ENCODE peak calls at places on chromosomes 5 and 9, in nine cellular contexts. U is ovary; N is tibial nerve; A is CD8-positive, alpha-beta T cell; V is cardiac muscle cell; M is endothelial cell of umbilical vein; B is heart left ventricle; K is neural progenitor cell; S is astrocyte. F is an unnamed sample. For H3K9me3, the result is how much of the 10 kb centered on the place peaks cover.

GRCh38 chr5:142110046-142110531 is 1.5 kb downstream of the NDFIP1 start:
- DNase-seq in N (peak), S (peak), K (no peak), A (no peak), M (peak), B (no peak), U (no peak), V (no peak), F (peak)

GRCh38 chr5:84487963-84488362 is 103.3 kb upstream of the EDIL3 start:
- DNase-seq in N (peak), U (no peak), K (no peak), S (peak), B (peak), V (no peak), M (no peak), A (no peak), F (peak)

GRCh38 chr9:116897181-116897580 is 210.1 kb downstream of the TRIM32 start:
- DNase-seq in N (no peak), B (no peak), A (no peak), V (no peak), S (no peak), U (no peak), M (no peak), K (no peak), F (no peak)

GRCh38 chr9:5586391-5586802 is 42.5 kb upstream of the RIC1 start:
- DNase-seq in S (peak), K (no peak), A (no peak), N (no peak), B (no peak), M (no peak), V (no peak), U (no peak), F (no peak)

GRCh38 chr9:98641675-98642074 is 67.1 kb downstream of the GABBR2 start:
- DNase-seq in S (no peak), K (no peak), V (no peak), B (no peak), U (no peak), N (no peak), A (no peak), M (no peak), F (no peak)

GRCh38 chr5:138597660-138598400 is 22.6 kb upstream of the HSPA9 start:
- DNase-seq in K (no peak), N (no peak), M (no peak), V (no peak), A (no peak), U (no peak), S (no peak), B (no peak), F (no peak)

GRCh38 chr5:6359941-6360683 is 18.2 kb downstream of the MED10 start:
- DNase-seq in N (no peak), S (no peak), U (no peak), M (no peak), V (no peak), K (no peak), A (no peak), B (no peak), F (no peak)

GRCh38 chr9:111622626-111623025 is 8.5 kb upstream of the DNAJC25 start:
- DNase-seq in S (peak), B (no peak), K (no peak), A (no peak), U (no peak), N (peak), V (no peak), M (no peak), F (no peak)

GRCh38 chr9:114845373-114845772 is 39.5 kb upstream of the TNFSF15 start:
- DNase-seq in B (no peak), N (no peak), K (no peak), S (no peak), A (no peak), U (no peak), M (no peak), V (no peak), F (no peak)

GRCh38 chr5:36279054-36279698 is 22.5 kb downstream of the RANBP3L start:
- DNase-seq in S (peak), K (no peak), B (no peak), N (no peak), A (no peak), M (no peak), V (no peak), U (no peak), F (no peak)

GRCh38 chr5:74673011-74673790 is 11.8 kb upstream of the HEXB start:
- DNase-seq in M (peak), N (peak), U (no peak), S (no peak), A (no peak), B (no peak), V (peak), K (peak), F (no peak)

GRCh38 chr9:14210428-14210827 is 103.5 kb downstream of the NFIB start:
- DNase-seq in M (no peak), B (no peak), V (no peak), S (no peak), U (no peak), A (no peak), K (no peak), N (no peak), F (no peak)

GRCh38 chr5:40988761-40989510 is 79.6 kb downstream of the C7 start:
- DNase-seq in M (no peak), B (no peak), N (no peak), K (no peak), A (no peak), S (no peak), V (no peak), U (no peak), F (no peak)

GRCh38 chr9:38091310-38092199 is 22.5 kb upstream of the SHB start:
- DNase-seq in U (no peak), B (no peak), N (no peak), A (no peak), K (no peak), S (no peak), M (no peak), V (no peak), F (no peak)

GRCh38 chr9:22395585-22396205 is 50.9 kb upstream of the DMRTA1 start:
- DNase-seq in M (no peak), B (no peak), U (no peak), A (no peak), N (no peak), S (peak), K (no peak), V (no peak), F (no peak)

GRCh38 chr5:180069589-180070247 is 1.8 kb downstream of the RNF130 start:
- DNase-seq in N (peak), S (peak), K (peak), V (no peak), B (peak), M (no peak), A (no peak), U (no peak), F (no peak)

GRCh38 chr9:130701059-130702022 is 7.8 kb downstream of the EXOSC2 start:
- DNase-seq in K (peak), B (peak), S (peak), V (peak), N (peak), U (peak), M (peak), A (peak), F (peak)

GRCh38 chr9:14415947-14416346 is 102.0 kb upstream of the NFIB start:
- DNase-seq in N (no peak), M (no peak), V (no peak), A (no peak), U (no peak), S (peak), K (no peak), B (no peak), F (no peak)

GRCh38 chr9:108217601-108218190 is 638.1 kb downstream of the ACTL7B start:
- DNase-seq in K (no peak), U (no peak), B (no peak), S (peak), N (no peak), A (no peak), M (no peak), V (no peak), F (no peak)

GRCh38 chr9:92659601-92660000 is 10.3 kb downstream of the IPPK start:
- DNase-seq in A (no peak), B (no peak), N (no peak), M (no peak), V (peak), U (peak), S (no peak), K (peak), F (peak)

GRCh38 chr5:10601246-10602030 is 37.6 kb downstream of the ANKRD33B start:
- DNase-seq in U (peak), K (no peak), M (peak), A (no peak), B (peak), V (peak), S (peak), N (peak), F (peak)

GRCh38 chr5:103260951-103261350 is 2.4 kb downstream of the MACIR start:
- DNase-seq in M (no peak), B (no peak), A (no peak), U (no peak), V (no peak), N (no peak), K (no peak), S (no peak), F (no peak)

GRCh38 chr5:77356740-77357139 is 135.4 kb downstream of the WDR41 start:
- DNase-seq in A (no peak), S (peak), N (no peak), M (no peak), U (no peak), K (no peak), B (no peak), V (no peak), F (no peak)

GRCh38 chr5:144004146-144004545 is 166.3 kb downstream of the YIPF5 start:
- DNase-seq in S (peak), U (no peak), K (no peak), B (no peak), A (no peak), M (no peak), V (no peak), N (no peak), F (no peak)

GRCh38 chr9:132794730-132795380 is 83.2 kb downstream of the AK8 start:
- DNase-seq in B (no peak), K (no peak), U (no peak), M (no peak), A (no peak), N (peak), V (no peak), S (no peak), F (no peak)

GRCh38 chr5:37606632-37607248 is 227.6 kb downstream of the WDR70 start:
- DNase-seq in N (no peak), U (no peak), M (no peak), V (no peak), K (no peak), S (no peak), B (no peak), A (no peak), F (no peak)

GRCh38 chr5:30392897-30393296 is 800.6 kb upstream of the CDH6 start:
- DNase-seq in B (no peak), K (no peak), V (no peak), M (no peak), S (no peak), A (no peak), U (no peak), N (no peak), F (no peak)

GRCh38 chr9:87370003-87370685 is 127.5 kb upstream of the DAPK1 start:
- DNase-seq in K (no peak), V (no peak), U (no peak), N (no peak), B (no peak), A (no peak), M (no peak), S (peak), F (no peak)

GRCh38 chr9:22105005-22105722 is 96.1 kb upstream of the CDKN2B start:
- DNase-seq in A (no peak), N (no peak), K (no peak), M (no peak), V (no peak), U (no peak), S (no peak), B (no peak), F (no peak)

GRCh38 chr9:134406366-134407122 is 80.3 kb downstream of the RXRA start:
- DNase-seq in M (no peak), B (no peak), N (no peak), U (no peak), A (no peak), V (no peak), K (no peak), S (no peak), F (peak)

GRCh38 chr5:119273391-119273839 is 82.4 kb upstream of the TNFAIP8 start:
- DNase-seq in M (peak), K (no peak), N (no peak), V (no peak), A (no peak), U (no peak), S (no peak), B (no peak), F (peak)

GRCh38 chr5:55816342-55816741 is 34.8 kb upstream of the IL31RA start:
- DNase-seq in N (no peak), K (no peak), S (peak), V (no peak), B (no peak), M (no peak), U (no peak), A (no peak), F (no peak)

GRCh38 chr5:143119881-143120341 is 283.6 kb downstream of the NR3C1 start:
- DNase-seq in V (no peak), B (no peak), S (no peak), U (no peak), A (no peak), M (no peak), N (no peak), K (no peak), F (no peak)

GRCh38 chr5:115816226-115817042 is at the start of gene CDO1:
- DNase-seq in U (peak), A (no peak), B (peak), S (peak), V (peak), K (peak), M (peak), N (peak), F (peak)

GRCh38 chr5:37005946-37006540 is 129.5 kb downstream of the NIPBL start:
- DNase-seq in S (peak), K (no peak), A (no peak), V (peak), N (no peak), B (no peak), M (peak), U (no peak), F (no peak)

GRCh38 chr9:131747352-131747751 is 7.5 kb upstream of the RAPGEF1 start:
- DNase-seq in N (no peak), U (no peak), K (peak), S (peak), B (no peak), M (peak), V (peak), A (no peak), F (no peak)

GRCh38 chr9:128893354-128893753 is 11.4 kb downstream of the LRRC8A start:
- DNase-seq in V (no peak), B (no peak), N (no peak), K (no peak), S (no peak), U (no peak), A (no peak), M (no peak), F (no peak)

GRCh38 chr5:105101597-105101996 is 1539.0 kb upstream of the NUDT12 start:
- DNase-seq in M (no peak), V (no peak), S (peak), A (no peak), B (no peak), U (no peak), K (no peak), N (no peak), F (no peak)

GRCh38 chr9:91809581-91810285 is 140.3 kb downstream of the ROR2 start:
- DNase-seq in M (no peak), S (peak), V (no peak), B (no peak), K (no peak), U (no peak), N (no peak), A (no peak), F (no peak)

GRCh38 chr5:176646049-176646706 is 1.1 kb upstream of the TSPAN17 start:
- DNase-seq in M (no peak), B (no peak), N (no peak), V (no peak), S (no peak), A (no peak), U (no peak), K (no peak), F (no peak)
- H3K4me3 ChIP-seq in M (no peak), B (peak), N (no peak), V (no peak), S (no peak), A (peak), U (no peak), K (no peak), F (no peak)

GRCh38 chr5:131928957-131929356 is 16.5 kb downstream of the MEIKIN start:
- DNase-seq in K (no peak), M (no peak), N (no peak), S (no peak), B (no peak), A (no peak), V (no peak), U (no peak), F (no peak)

GRCh38 chr5:131926168-131926567 is 19.3 kb downstream of the MEIKIN start:
- DNase-seq in N (no peak), K (no peak), M (no peak), S (no peak), B (no peak), V (no peak), A (no peak), U (no peak), F (no peak)
- H3K9me3 ChIP-seq in N (under half), K (under half), M (under half), S (under half), B (under half), V (under half), A (under half), U (under half), F (under half)

GRCh38 chr5:33041586-33041985 is 330.5 kb downstream of the NPR3 start:
- DNase-seq in A (no peak), N (no peak), S (no peak), V (no peak), K (no peak), M (no peak), B (no peak), U (no peak), F (no peak)
- H3K4me3 ChIP-seq in A (no peak), N (no peak), S (no peak), V (no peak), K (no peak), M (no peak), B (no peak), U (no peak), F (no peak)

GRCh38 chr5:170342153-170342552 is 44.6 kb upstream of the LCP2 start:
- DNase-seq in N (no peak), U (no peak), B (no peak), K (no peak), V (no peak), M (no peak), A (no peak), S (no peak), F (no peak)
- H3K9me3 ChIP-seq in N (under half), U (under half), B (under half), K (under half), V (under half), M (under half), A (under half), S (under half), F (under half)

GRCh38 chr5:4208996-4209395 is 613.4 kb downstream of the IRX1 start:
- DNase-seq in N (no peak), A (no peak), U (no peak), V (no peak), S (no peak), B (no peak), K (no peak), M (no peak), F (no peak)
- H3K4me3 ChIP-seq in N (no peak), A (no peak), U (no peak), V (no peak), S (no peak), B (no peak), K (no peak), M (no peak), F (no peak)

GRCh38 chr5:45623855-45624254 is 72.3 kb downstream of the HCN1 start:
- DNase-seq in N (no peak), A (no peak), M (no peak), K (no peak), U (no peak), B (no peak), V (no peak), S (no peak), F (no peak)
- H3K9me3 ChIP-seq in N (under half), A (under half), M (under half), K (under half), U (under half), B (under half), V (under half), S (under half), F (under half)